ENCODE peak calls at places on chromosomes 2 and 18, in eight cellular contexts. C, P, U, J, W, M, Q and I are unnamed samples.

GRCh38 chr2:231519975-231520555 is 10.2 kb downstream of the NMUR1 start:
- DNase-seq in M (no peak), U (no peak), C (no peak), Q (no peak), P (no peak), J (no peak), W (no peak), I (no peak)

GRCh38 chr2:151357359-151357758 is at the start of gene TNFAIP6:
- DNase-seq in C (no peak), P (no peak), M (no peak), J (no peak), U (peak; percentile 80), W (no peak), Q (no peak), I (no peak)

GRCh38 chr18:24989760-24990547 is 362.0 kb downstream of the ZNF521 start:
- DNase-seq in C (no peak), W (no peak), P (no peak), U (no peak), M (no peak), J (no peak), Q (no peak), I (no peak)

GRCh38 chr18:50393802-50394201 is 19.0 kb downstream of the SKA1 start:
- DNase-seq in J (no peak), Q (no peak), P (no peak), U (no peak), C (no peak), W (no peak), M (no peak), I (no peak)

GRCh38 chr2:61235716-61236115 is 73.7 kb downstream of the C2orf74 start:
- DNase-seq in J (no peak), P (no peak), Q (no peak), C (no peak), M (no peak), U (no peak), W (no peak), I (no peak)

GRCh38 chr2:240277073-240277806 is 136.8 kb upstream of the OTOS start:
- DNase-seq in C (no peak), W (no peak), M (no peak), P (peak; percentile 8), U (no peak), J (no peak), Q (no peak), I (no peak)

GRCh38 chr2:65415091-65415490 is 17.3 kb downstream of the SPRED2 start:
- DNase-seq in U (no peak), C (no peak), J (no peak), Q (no peak), M (no peak), P (no peak), W (no peak), I (no peak)

GRCh38 chr2:233209978-233210680 is 41.3 kb upstream of the ATG16L1 start:
- DNase-seq in M (no peak), W (no peak), U (no peak), Q (no peak), J (no peak), C (no peak), P (no peak), I (no peak)

GRCh38 chr2:175931751-175932295 is 70.2 kb downstream of the LNPK start:
- DNase-seq in J (no peak), W (no peak), U (peak; percentile 74), M (no peak), Q (no peak), C (no peak), P (no peak), I (no peak)

GRCh38 chr2:43391159-43391876 is 164.9 kb upstream of the ZFP36L2 start:
- DNase-seq in M (no peak), P (no peak), C (no peak), W (no peak), J (no peak), U (no peak), Q (no peak), I (no peak)

GRCh38 chr2:173934895-173935294 is 30.3 kb downstream of the SP3 start:
- DNase-seq in Q (no peak), W (no peak), J (no peak), C (no peak), P (no peak), U (no peak), M (no peak), I (no peak)

GRCh38 chr18:66013976-66014375 is 263.2 kb downstream of the CDH7 start:
- DNase-seq in Q (no peak), U (no peak), W (no peak), J (no peak), P (no peak), M (no peak), C (no peak), I (no peak)

GRCh38 chr18:78682716-78683115 is 296.9 kb upstream of the SALL3 start:
- DNase-seq in U (no peak), W (no peak), Q (no peak), C (no peak), M (no peak), J (no peak), P (no peak), I (no peak)

GRCh38 chr18:25348361-25349130 is 3.4 kb downstream of the ZNF521 start:
- DNase-seq in P (no peak), M (no peak), Q (no peak), J (no peak), C (no peak), U (no peak), W (no peak), I (no peak)

GRCh38 chr2:211901226-211901625 is 637.4 kb downstream of the ERBB4 start:
- DNase-seq in C (no peak), M (no peak), J (no peak), P (no peak), U (no peak), W (no peak), Q (no peak), I (no peak)